ENCODE peak calls at places on chromosomes 3 and 15, in six cellular contexts. J is prostate gland, P is OCI-LY7, V is neuronal stem cell, G is aorta, L is GM23338. Q is an unnamed sample.

GRCh38 chr15:73844356-73844755 is 29.0 kb upstream of the TBC1D21 start:
- DNase-seq in P (no peak), V (no peak), G (no peak), J (no peak), L (peak; percentile 20), Q (no peak)

GRCh38 chr3:55686720-55687254 is 199.7 kb upstream of the WNT5A start:
- DNase-seq in J (no peak), L (no peak), P (no peak), V (no peak), G (no peak), Q (no peak)

GRCh38 chr15:87722941-87723691 is 533.4 kb downstream of the NTRK3 start:
- DNase-seq in V (no peak), G (no peak), L (peak; percentile 14), J (no peak), P (no peak), Q (no peak)

GRCh38 chr3:27594096-27594690 is 110.0 kb upstream of the SLC4A7 start:
- DNase-seq in J (no peak), G (no peak), L (no peak), P (no peak), V (no peak), Q (no peak)

GRCh38 chr3:51716805-51717204 is 9.9 kb downstream of the GRM2 start:
- DNase-seq in P (no peak), L (no peak), J (no peak), V (no peak), G (no peak), Q (no peak)

GRCh38 chr15:56242576-56243116 is 1.0 kb downstream of the RFX7 start:
- DNase-seq in J (no peak), V (peak; percentile 61), L (no peak), G (no peak), P (no peak), Q (no peak)

GRCh38 chr15:50112488-50113186 is 6.4 kb downstream of the ATP8B4 start:
- DNase-seq in V (no peak), L (no peak), J (no peak), G (peak; percentile 49), P (no peak), Q (no peak)

GRCh38 chr3:37855363-37855970 is 6.2 kb upstream of the CTDSPL start:
- DNase-seq in G (peak; percentile 87), P (peak; percentile 72), J (peak; percentile 78), V (peak; percentile 71), L (peak; percentile 85), Q (peak; percentile 87)

GRCh38 chr3:78427303-78427702 is 1340.5 kb downstream of the ROBO1 start:
- DNase-seq in P (no peak), L (no peak), G (no peak), J (no peak), V (no peak), Q (no peak)

GRCh38 chr15:31225356-31225955 is 101.2 kb upstream of the KLF13 start:
- DNase-seq in V (no peak), P (no peak), J (no peak), L (no peak), G (no peak), Q (no peak)

GRCh38 chr15:71191296-71191695 is 76.0 kb downstream of the THSD4 start:
- DNase-seq in V (no peak), P (no peak), G (no peak), J (no peak), L (no peak), Q (no peak)

GRCh38 chr3:149332227-149332765 is 1.1 kb downstream of the TM4SF18 start:
- DNase-seq in G (no peak), L (no peak), V (no peak), P (no peak), J (no peak), Q (no peak)

GRCh38 chr3:193347507-193348501 is 30.7 kb downstream of the ATP13A5 start:
- DNase-seq in V (no peak), J (no peak), L (peak; percentile 73), G (no peak), P (no peak), Q (no peak)

GRCh38 chr15:37109952-37110630 is 9.7 kb upstream of the MEIS2 start:
- DNase-seq in G (no peak), J (no peak), L (peak; percentile 66), P (no peak), V (no peak), Q (no peak)

GRCh38 chr15:30922469-30923311 is 19.0 kb downstream of the FAN1 start:
- DNase-seq in V (peak; percentile 79), L (peak; percentile 96), J (no peak), G (no peak), P (no peak), Q (peak; percentile 32)

GRCh38 chr15:66832679-66833078 is 130.6 kb downstream of the SMAD6 start:
- DNase-seq in P (peak; percentile 28), L (no peak), J (no peak), V (no peak), G (no peak), Q (no peak)

GRCh38 chr3:38112378-38112761 is 24.6 kb downstream of the ACAA1 start:
- DNase-seq in V (no peak), L (no peak), P (no peak), G (no peak), J (no peak), Q (no peak)

GRCh38 chr15:95875141-95875643 is 455.3 kb upstream of the NR2F2 start:
- DNase-seq in L (no peak), V (no peak), J (peak; percentile 6), G (peak; percentile 61), P (no peak), Q (no peak)

GRCh38 chr3:187957209-187957981 is 196.6 kb upstream of the LPP start:
- DNase-seq in L (no peak), G (no peak), J (no peak), P (no peak), V (no peak), Q (peak; percentile 34)
- H3K4me1 ChIP-seq in L (no peaks in the 10 kb centered on the region), G (no peaks in the 10 kb centered on the region), J (no peaks in the 10 kb centered on the region), P (peaks cover 100% of the 10 kb centered on the region), V (no peaks in the 10 kb centered on the region), Q (no peaks in the 10 kb centered on the region)

GRCh38 chr3:133137042-133137393 is 98.8 kb downstream of the TMEM108 start:
- DNase-seq in G (no peak), L (no peak), V (no peak), J (no peak), P (no peak), Q (no peak)
- H3K27ac ChIP-seq in G (no peak overlapping the region), L (no peak overlapping the region), V (no peak overlapping the region), J (no peak overlapping the region), P (no peak overlapping the region), Q (no peak overlapping the region)

DNA sequence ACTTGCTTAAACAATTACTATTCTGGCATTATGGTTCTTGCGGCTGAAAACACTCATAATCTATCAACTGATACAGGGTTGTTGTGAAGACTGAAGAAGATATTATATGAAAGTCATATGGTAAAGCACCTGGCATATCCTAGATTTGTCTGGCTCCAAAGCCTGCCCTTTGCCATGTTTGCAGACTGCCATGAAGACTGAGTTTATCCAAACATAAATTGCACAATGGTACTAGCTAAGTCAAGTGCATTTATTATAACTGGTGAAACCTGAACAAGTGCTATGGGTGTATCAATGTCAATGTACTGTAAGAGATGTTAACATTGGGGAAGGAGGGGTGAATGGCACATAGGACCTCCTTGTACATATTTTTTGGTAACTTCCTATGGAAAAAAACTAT is 87.4 kb upstream of the MEX3B start:
- DNase-seq in V (no peak), G (no peak), L (no peak), J (no peak), P (no peak), Q (no peak)
- H3K4me1 ChIP-seq in V (no peaks in the 10 kb centered on the region), G (no peaks in the 10 kb centered on the region), L (no peaks in the 10 kb centered on the region), J (no peaks in the 10 kb centered on the region), P (no peaks in the 10 kb centered on the region), Q (no peaks in the 10 kb centered on the region)

DNA sequence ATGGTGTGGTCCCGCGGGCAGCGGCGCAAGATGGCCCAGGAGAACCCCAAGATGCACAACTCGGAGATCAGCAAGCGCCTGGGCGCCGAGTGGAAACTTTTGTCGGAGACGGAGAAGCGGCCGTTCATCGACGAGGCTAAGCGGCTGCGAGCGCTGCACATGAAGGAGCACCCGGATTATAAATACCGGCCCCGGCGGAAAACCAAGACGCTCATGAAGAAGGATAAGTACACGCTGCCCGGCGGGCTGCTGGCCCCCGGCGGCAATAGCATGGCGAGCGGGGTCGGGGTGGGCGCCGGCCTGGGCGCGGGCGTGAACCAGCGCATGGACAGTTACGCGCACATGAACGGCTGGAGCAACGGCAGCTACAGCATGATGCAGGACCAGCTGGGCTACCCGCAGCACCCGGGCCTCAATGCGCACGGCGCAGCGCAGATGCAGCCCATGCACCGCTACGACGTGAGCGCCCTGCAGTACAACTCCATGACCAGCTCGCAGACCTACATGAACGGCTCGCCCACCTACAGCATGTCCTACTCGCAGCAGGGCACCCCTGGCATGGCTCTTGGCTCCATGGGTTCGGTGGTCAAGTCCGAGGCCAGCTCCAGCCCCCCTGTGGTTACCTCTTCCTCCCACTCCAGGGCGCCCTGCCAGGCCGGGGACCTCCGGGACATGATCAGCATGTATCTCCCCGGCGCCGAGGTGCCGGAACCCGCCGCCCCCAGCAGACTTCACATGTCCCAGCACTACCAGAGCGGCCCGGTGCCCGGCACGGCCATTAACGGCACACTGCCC is 977 bp downstream of the SOX2 start:
- DNase-seq in L (no peak), J (peak; percentile 33), P (peak; percentile 79), G (no peak), V (no peak), Q (no peak)
- H3K27ac ChIP-seq in L (peak overlapping the region; percentile 47), J (peak overlapping the region; percentile 76), P (peak overlapping the region; percentile 84), G (no peak overlapping the region), V (peak overlapping the region; percentile 95), Q (no peak overlapping the region)

DNA sequence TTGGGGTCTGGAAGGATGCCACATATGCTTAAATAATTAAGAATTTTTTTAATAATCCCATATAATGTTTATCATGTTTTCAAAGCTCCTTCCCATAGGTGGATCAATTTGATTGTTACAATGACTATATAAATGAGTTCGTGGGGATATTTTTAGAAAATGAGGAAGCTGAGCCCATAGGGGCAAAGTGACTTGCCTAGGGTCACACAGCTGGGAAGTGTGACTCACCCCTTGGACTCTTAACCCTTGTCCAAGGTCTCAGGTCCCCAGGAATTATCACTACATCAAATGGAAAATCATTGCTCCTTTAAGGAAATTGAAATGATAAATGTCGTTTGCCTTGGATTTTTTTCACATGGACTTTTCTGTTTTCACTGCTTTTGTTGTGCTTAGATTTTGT is 161.2 kb upstream of the RGMA start:
- DNase-seq in V (no peak), G (no peak), L (no peak), P (no peak), J (no peak), Q (no peak)
- H3K4me1 ChIP-seq in V (peaks cover 22% of the 10 kb centered on the region), G (peaks cover 2% of the 10 kb centered on the region), L (peaks cover 9% of the 10 kb centered on the region), P (no peaks in the 10 kb centered on the region), J (no peaks in the 10 kb centered on the region), Q (no peaks in the 10 kb centered on the region)

GRCh38 chr3:13044496-13045244 is 28.6 kb downstream of the IQSEC1 start:
- DNase-seq in J (no peak), P (no peak), L (no peak), V (peak; percentile 55), G (peak; percentile 35), Q (no peak)
- H3K27ac ChIP-seq in J (no peak overlapping the region), P (peak overlapping the region; percentile 94), L (no peak overlapping the region), V (peak overlapping the region; percentile 61), G (no peak overlapping the region), Q (no peak overlapping the region)

GRCh38 chr15:52532427-52532826 is 3.7 kb upstream of the MYO5A start:
- DNase-seq in V (no peak), L (no peak), P (no peak), J (no peak), G (no peak), Q (no peak)
- H3K4me1 ChIP-seq in V (peaks cover 5% of the 10 kb centered on the region), L (peaks cover 14% of the 10 kb centered on the region), P (peaks cover 13% of the 10 kb centered on the region), J (no peaks in the 10 kb centered on the region), G (no peaks in the 10 kb centered on the region), Q (peaks cover 3% of the 10 kb centered on the region)